ENCODE peak calls at places on chromosome 17, in ten cellular contexts. Q is kidney, N is transverse colon, V is fibroblast of lung, S is hepatocyte, I is stomach, Z is left ventricle myocardium inferior, G is neural progenitor cell, U is cardiac muscle cell, R is right atrium auricular region. B is an unnamed sample.
A peak's percentile ranks its signal among the peaks of the same experiment; 100 is the strongest.

GRCh38 chr17:40515491-40516041 is 14.1 kb upstream of the TNS4 start:
- DNase-seq in I (no peak), R (no peak), V (no peak), Z (no peak), S (no peak), G (no peak), N (no peak), U (no peak), Q (no peak), B (peak; percentile 48)

GRCh38 chr17:49013311-49014205 is 16.4 kb downstream of the IGF2BP1 start:
- DNase-seq in N (no peak), I (no peak), Q (no peak), U (peak; percentile 76), S (peak; percentile 82), V (no peak), R (peak; percentile 42), Z (no peak), G (peak; percentile 95), B (no peak)

GRCh38 chr17:29215174-29215573 is 31.5 kb upstream of the CRYBA1 start:
- DNase-seq in Q (no peak), N (no peak), Z (no peak), U (no peak), G (no peak), V (no peak), R (no peak), S (no peak), I (no peak), B (no peak)

GRCh38 chr17:19010729-19011505 is 6.4 kb upstream of the FAM83G start:
- DNase-seq in V (peak; percentile 9), Q (peak; percentile 26), Z (no peak), G (no peak), S (peak; percentile 69), R (no peak), N (peak; percentile 81), I (peak; percentile 50), U (no peak), B (no peak)

GRCh38 chr17:55531053-55531728 is 19.9 kb upstream of the SMIM36 start:
- DNase-seq in I (no peak), R (no peak), Z (no peak), N (no peak), U (no peak), S (no peak), V (no peak), G (no peak), Q (no peak), B (no peak)

GRCh38 chr17:72518810-72519597 is 398.2 kb downstream of the SOX9 start:
- DNase-seq in G (no peak), U (no peak), R (no peak), S (peak; percentile 87), Z (no peak), I (peak; percentile 76), Q (no peak), N (peak; percentile 73), V (peak; percentile 32), B (peak; percentile 66)

GRCh38 chr17:18145811-18146210 is 37.3 kb downstream of the MYO15A start:
- DNase-seq in I (no peak), Q (peak; percentile 39), G (no peak), S (no peak), Z (no peak), U (no peak), N (no peak), V (no peak), R (no peak), B (no peak)

GRCh38 chr17:7842950-7843535 is 9.0 kb downstream of the KDM6B start:
- DNase-seq in Q (peak; percentile 89), N (peak; percentile 75), V (peak; percentile 93), Z (peak; percentile 70), G (peak; percentile 54), R (peak; percentile 92), I (peak; percentile 72), U (peak; percentile 44), S (no peak), B (peak; percentile 89)

GRCh38 chr17:64938925-64939474 is 19.7 kb upstream of the LRRC37A3 start:
- DNase-seq in Q (peak; percentile 74), I (peak; percentile 64), S (peak; percentile 58), G (peak; percentile 75), R (no peak), V (no peak), N (peak; percentile 64), U (peak; percentile 63), Z (peak; percentile 39), B (peak; percentile 84)

GRCh38 chr17:20201059-20201458 is 191.9 kb downstream of the SPECC1 start:
- DNase-seq in Z (no peak), Q (no peak), S (no peak), I (no peak), N (no peak), R (no peak), V (no peak), U (no peak), G (no peak), B (no peak)

GRCh38 chr17:51682115-51682514 is 421.8 kb downstream of the UTP18 start:
- DNase-seq in N (no peak), Q (no peak), Z (no peak), U (no peak), S (no peak), R (no peak), G (no peak), V (no peak), I (no peak), B (no peak)

GRCh38 chr17:48207776-48208175 is 100.2 kb downstream of the SNX11 start:
- DNase-seq in V (no peak), S (no peak), N (no peak), G (no peak), U (no peak), I (no peak), Z (no peak), Q (no peak), R (no peak), B (no peak)

GRCh38 chr17:59511726-59512125 is 53.7 kb upstream of the DHX40 start:
- DNase-seq in I (no peak), N (no peak), G (no peak), U (no peak), V (no peak), S (no peak), R (no peak), Q (no peak), Z (no peak), B (no peak)

GRCh38 chr17:27544350-27545131 is 86.4 kb upstream of the LGALS9 start:
- DNase-seq in S (no peak), N (no peak), V (peak; percentile 94), Q (no peak), U (no peak), R (no peak), G (no peak), I (no peak), Z (no peak), B (no peak)

GRCh38 chr17:41416478-41416877 is 7.9 kb downstream of the KRT37 start:
- DNase-seq in R (no peak), G (no peak), N (no peak), V (no peak), I (no peak), S (no peak), Z (no peak), Q (no peak), U (no peak), B (no peak)

GRCh38 chr17:42680331-42680808 is 1.3 kb downstream of the CCR10 start:
- DNase-seq in V (peak; percentile 49), G (no peak), Z (no peak), R (no peak), Q (peak; percentile 85), I (no peak), N (peak; percentile 34), S (no peak), U (no peak), B (no peak)

GRCh38 chr17:81328489-81328888 is 33.4 kb upstream of the SLC38A10 start:
- DNase-seq in U (no peak), I (no peak), Q (no peak), Z (no peak), G (no peak), V (no peak), S (no peak), N (no peak), R (no peak), B (peak; percentile 83)
- H3K4me1 ChIP-seq in U (peaks cover 35% of the 10 kb centered on the region), I (peaks cover 29% of the 10 kb centered on the region), Q (peaks cover 5% of the 10 kb centered on the region), Z (peaks cover 38% of the 10 kb centered on the region), G (peaks cover 36% of the 10 kb centered on the region), V (peaks cover 10% of the 10 kb centered on the region), S (peaks cover 43% of the 10 kb centered on the region), N (peaks cover 30% of the 10 kb centered on the region), R (peaks cover 42% of the 10 kb centered on the region), B (peaks cover 48% of the 10 kb centered on the region)

GRCh38 chr17:57880086-57880456 is 30.2 kb upstream of the MRPS23 start:
- DNase-seq in V (no peak), Q (no peak), U (no peak), N (no peak), G (no peak), R (no peak), Z (no peak), S (no peak), I (no peak), B (no peak)
- H3K27ac ChIP-seq in V (peak overlapping the region; percentile 78), Q (no peak overlapping the region), U (no peak overlapping the region), N (peak overlapping the region; percentile 62), G (no peak overlapping the region), R (no peak overlapping the region), Z (peak overlapping the region; percentile 74), S (peak overlapping the region; percentile 95), I (peak overlapping the region; percentile 67), B (no peak overlapping the region)

DNA sequence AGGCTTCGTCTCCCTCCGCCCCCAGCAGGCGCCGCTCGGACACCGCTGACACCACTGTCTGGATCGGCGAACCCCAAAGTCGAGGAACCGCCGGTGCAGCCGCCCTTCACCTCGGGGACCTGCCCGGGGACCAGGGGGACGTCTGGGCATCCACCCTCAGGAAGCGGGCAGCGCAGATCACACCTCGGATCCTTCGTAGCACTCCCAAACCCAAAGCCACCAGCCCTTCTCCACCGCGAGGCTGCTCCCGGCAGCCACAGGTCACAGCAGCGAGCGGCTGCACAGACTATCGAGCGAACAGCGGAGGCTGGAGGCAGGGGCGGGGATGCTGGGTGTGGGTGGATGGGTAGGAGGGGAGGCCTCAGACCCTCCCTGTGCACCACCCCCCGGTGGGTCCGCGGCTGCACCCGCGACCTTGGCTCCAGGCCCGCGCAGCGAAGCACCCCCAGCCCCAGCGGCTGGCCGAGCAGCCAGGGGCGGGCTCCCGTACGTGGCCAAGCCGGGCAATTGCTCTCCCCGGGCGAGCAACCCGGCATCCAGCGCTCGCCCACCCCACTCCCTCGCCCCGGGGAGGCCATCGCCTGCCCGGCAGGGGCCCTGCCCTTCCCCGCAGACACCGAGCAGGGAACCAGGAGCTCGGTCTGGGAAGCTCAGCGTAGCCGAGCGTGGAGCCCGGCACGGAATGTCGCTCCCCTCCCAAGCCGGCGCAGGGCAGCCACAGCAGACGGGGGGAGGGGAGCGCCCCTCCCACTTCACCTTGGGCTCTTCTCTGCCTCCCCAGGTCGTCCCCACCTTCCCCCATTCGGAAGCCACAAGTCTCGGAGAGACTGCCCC is 1.0 kb downstream of the SDK2 start:
- DNase-seq in Q (peak; percentile 79), U (peak; percentile 69), I (peak; percentile 17), G (peak; percentile 71), S (peak; percentile 46), Z (peak; percentile 23), N (peak; percentile 34), V (peak; percentile 4), R (no peak), B (peak; percentile 71)
- TF ChIP-seq CTCF in Q (no peak), U (peak; percentile 16), I (no peak), G (peak; percentile 21), S (peak; percentile 40), Z (no peak), N (peak; percentile 29), V (peak; percentile 39), R (no peak), B (peak; percentile 26)

DNA sequence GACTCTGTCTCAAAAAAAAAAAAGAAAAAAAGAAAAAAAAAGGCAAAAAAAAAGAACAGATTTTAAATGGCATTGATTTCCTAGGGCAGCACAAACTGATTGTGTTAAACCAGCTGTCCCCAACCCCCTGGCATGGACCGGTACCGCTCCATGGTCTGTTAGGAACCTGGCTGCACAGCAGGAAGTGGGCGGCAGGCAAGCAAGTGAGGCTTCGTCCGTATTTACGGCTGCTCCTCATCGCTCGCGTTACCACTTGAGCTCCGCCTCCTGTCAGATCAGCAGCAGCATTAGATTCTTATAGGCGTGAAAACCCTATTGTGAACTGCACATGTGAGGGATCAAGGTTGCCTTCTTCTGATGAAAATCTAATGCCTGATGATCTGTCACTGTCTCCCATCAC is 26.6 kb downstream of the MGAT5B start:
- DNase-seq in Q (no peak), G (no peak), S (no peak), I (no peak), Z (no peak), U (no peak), V (no peak), R (no peak), N (no peak), B (no peak)
- H3K4me1 ChIP-seq in Q (no peaks in the 10 kb centered on the region), G (no peaks in the 10 kb centered on the region), S (no peaks in the 10 kb centered on the region), I (no peaks in the 10 kb centered on the region), Z (no peaks in the 10 kb centered on the region), U (no peaks in the 10 kb centered on the region), V (no peaks in the 10 kb centered on the region), R (no peaks in the 10 kb centered on the region), N (no peaks in the 10 kb centered on the region), B (no peaks in the 10 kb centered on the region)

B was measured in upper lobe of right lung.